ENCODE peak calls at places on chromosomes 6 and 20, in eight cellular contexts. J, A, H, T, E, Z, I and Q are unnamed samples.

GRCh38 chr20:58011106-58011946 is 217.1 kb downstream of the ANKRD60 start:
- DNase-seq in I (no peak), T (no peak), A (peak; percentile 11), E (no peak), H (peak; percentile 32), Z (no peak), J (no peak), Q (peak; percentile 41)

GRCh38 chr6:90411292-90411781 is 114.7 kb upstream of the BACH2 start:
- DNase-seq in H (no peak), Z (no peak), J (no peak), A (no peak), T (no peak), E (peak; percentile 59), I (no peak), Q (no peak)

GRCh38 chr6:73985891-73986290 is 289.9 kb downstream of the CD109 start:
- DNase-seq in I (peak; percentile 38), A (no peak), Z (no peak), T (no peak), E (no peak), J (no peak), H (no peak), Q (no peak)

GRCh38 chr20:64055893-64056638 is 6.6 kb upstream of the SOX18 start:
- DNase-seq in A (no peak), Z (peak; percentile 19), T (peak; percentile 57), J (no peak), I (no peak), H (no peak), E (no peak), Q (no peak)

GRCh38 chr6:8080338-8081151 is 16.4 kb upstream of the BLOC1S5 start:
- DNase-seq in H (no peak), J (no peak), E (no peak), A (no peak), T (no peak), I (peak; percentile 24), Z (peak; percentile 82), Q (no peak)

GRCh38 chr6:36793296-36793912 is 45.8 kb downstream of the CPNE5 start:
- DNase-seq in Z (no peak), A (no peak), H (no peak), J (no peak), I (no peak), T (no peak), E (no peak), Q (no peak)

GRCh38 chr6:150599199-150600002 is at the start of gene PLEKHG1:
- DNase-seq in T (peak; percentile 59), Z (no peak), H (peak; percentile 87), I (peak; percentile 75), A (peak; percentile 67), J (peak; percentile 81), E (peak; percentile 83), Q (peak; percentile 82)

GRCh38 chr6:119110601-119111548 is 32.4 kb upstream of the FAM184A start:
- DNase-seq in T (peak; percentile 49), H (peak; percentile 49), J (peak; percentile 62), Z (peak; percentile 56), E (no peak), I (peak; percentile 64), A (no peak), Q (no peak)

GRCh38 chr20:8527998-8528397 is 395.9 kb downstream of the PLCB1 start:
- DNase-seq in J (no peak), Z (peak; percentile 95), I (no peak), H (no peak), A (no peak), T (no peak), E (no peak), Q (no peak)

GRCh38 chr6:43451348-43451747 is 4.0 kb downstream of the DLK2 start:
- DNase-seq in A (no peak), H (no peak), I (no peak), Z (no peak), T (no peak), J (no peak), E (no peak), Q (no peak)

GRCh38 chr6:149499066-149499465 is 14.3 kb upstream of the ZC3H12D start:
- DNase-seq in A (no peak), J (no peak), E (no peak), H (no peak), Z (peak; percentile 98), T (no peak), I (peak; percentile 83), Q (no peak)

GRCh38 chr6:109358204-109358603 is 24.1 kb downstream of the CD164 start:
- DNase-seq in I (no peak), E (no peak), T (no peak), Z (no peak), A (no peak), J (no peak), H (no peak), Q (no peak)

GRCh38 chr6:106488494-106489369 is 128.2 kb downstream of the CRYBG1 start:
- DNase-seq in J (no peak), I (no peak), T (no peak), E (no peak), H (no peak), Z (no peak), A (no peak), Q (no peak)

GRCh38 chr20:25508083-25508770 is 77.1 kb downstream of the NINL start:
- DNase-seq in H (peak; percentile 93), J (no peak), Z (peak; percentile 85), I (no peak), E (no peak), A (no peak), T (no peak), Q (no peak)

GRCh38 chr6:108677894-108678293 is 117.2 kb downstream of the FOXO3 start:
- DNase-seq in I (no peak), T (no peak), J (no peak), A (no peak), Z (no peak), H (no peak), E (no peak), Q (no peak)

GRCh38 chr20:63736893-63737689 is 627 bp downstream of the LIME1 start:
- DNase-seq in A (no peak), H (peak; percentile 71), Z (no peak), E (no peak), I (no peak), J (no peak), T (peak; percentile 31), Q (peak; percentile 63)

GRCh38 chr6:111938710-111939109 is 65.5 kb upstream of the FYN start:
- DNase-seq in H (no peak), E (no peak), J (no peak), I (no peak), A (no peak), Z (peak; percentile 93), T (no peak), Q (no peak)

GRCh38 chr20:57292611-57293010 is 26.2 kb upstream of the BMP7 start:
- DNase-seq in T (no peak), J (no peak), A (no peak), I (no peak), Z (no peak), E (no peak), H (no peak), Q (no peak)

DNA sequence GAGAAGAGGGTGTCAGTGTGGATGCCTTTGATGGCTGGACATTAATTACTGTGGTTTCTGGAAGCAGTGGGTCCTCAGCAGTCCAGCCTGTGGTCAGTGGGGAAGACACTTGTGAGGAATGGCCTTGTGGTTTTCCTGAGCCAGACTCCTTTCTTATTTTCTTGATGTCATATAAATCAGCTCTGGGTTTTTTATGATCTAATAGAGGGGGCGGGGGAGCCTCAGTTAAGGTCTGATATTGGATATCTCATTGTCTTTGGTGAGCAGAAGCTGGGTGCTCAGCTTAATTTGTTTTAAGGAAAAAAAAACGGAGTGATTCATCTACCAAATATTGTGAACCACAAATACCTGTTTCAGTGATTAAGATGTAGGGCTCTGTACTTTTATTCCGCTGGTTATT is 62.1 kb downstream of the OTOR start:
- DNase-seq in T (no peak), A (no peak), H (no peak), Z (no peak), I (no peak), J (no peak), E (no peak), Q (no peak)
- H3K4me3 ChIP-seq in T (no peak overlapping the region), A (no peak overlapping the region), H (no peak overlapping the region), Z (no peak overlapping the region), I (no peak overlapping the region), J (no peak overlapping the region), E (no peak overlapping the region), Q (no peak overlapping the region)

GRCh38 chr20:46058656-46059281 is 29.8 kb downstream of the SLC12A5 start:
- DNase-seq in I (no peak), J (peak; percentile 48), A (no peak), H (no peak), E (no peak), Z (no peak), T (no peak), Q (no peak)

GRCh38 chr20:46056027-46056833 is 27.2 kb downstream of the SLC12A5 start:
- DNase-seq in T (no peak), H (no peak), E (no peak), Z (no peak), A (no peak), I (no peak), J (no peak), Q (no peak)

GRCh38 chr20:46056970-46057855 is 28.2 kb downstream of the SLC12A5 start:
- DNase-seq in Z (peak; percentile 42), E (no peak), H (no peak), I (peak; percentile 33), T (no peak), A (peak; percentile 30), J (peak; percentile 86), Q (no peak)

GRCh38 chr20:46060301-46060881 is 29.4 kb downstream of the NCOA5 start:
- DNase-seq in J (no peak), T (no peak), E (no peak), H (no peak), I (peak; percentile 83), Z (no peak), A (no peak), Q (no peak)

GRCh38 chr20:46057856-46058655 is 29.0 kb downstream of the SLC12A5 start:
- DNase-seq in Z (peak; percentile 47), A (peak; percentile 59), I (peak; percentile 79), J (peak; percentile 45), H (no peak), T (no peak), E (peak; percentile 35), Q (no peak)
- TF ChIP-seq CTCF in Z (peak; percentile 23), A (peak; percentile 7), I (peak; percentile 49), J (peak; percentile 61), H (no peak), T (no peak), E (no peak), Q (no peak)

GRCh38 chr6:16758163-16758975 is 2.9 kb downstream of the ATXN1 start:
- DNase-seq in E (no peak), H (no peak), I (peak; percentile 59), Z (no peak), T (no peak), A (no peak), J (peak; percentile 34), Q (no peak)
- H3K27ac ChIP-seq in E (peak overlapping the region; percentile 100), H (peak overlapping the region; percentile 98), I (peak overlapping the region; percentile 83), Z (no peak overlapping the region), T (peak overlapping the region; percentile 36), A (peak overlapping the region; percentile 99), J (peak overlapping the region; percentile 1), Q (peak overlapping the region; percentile 96)

DNA sequence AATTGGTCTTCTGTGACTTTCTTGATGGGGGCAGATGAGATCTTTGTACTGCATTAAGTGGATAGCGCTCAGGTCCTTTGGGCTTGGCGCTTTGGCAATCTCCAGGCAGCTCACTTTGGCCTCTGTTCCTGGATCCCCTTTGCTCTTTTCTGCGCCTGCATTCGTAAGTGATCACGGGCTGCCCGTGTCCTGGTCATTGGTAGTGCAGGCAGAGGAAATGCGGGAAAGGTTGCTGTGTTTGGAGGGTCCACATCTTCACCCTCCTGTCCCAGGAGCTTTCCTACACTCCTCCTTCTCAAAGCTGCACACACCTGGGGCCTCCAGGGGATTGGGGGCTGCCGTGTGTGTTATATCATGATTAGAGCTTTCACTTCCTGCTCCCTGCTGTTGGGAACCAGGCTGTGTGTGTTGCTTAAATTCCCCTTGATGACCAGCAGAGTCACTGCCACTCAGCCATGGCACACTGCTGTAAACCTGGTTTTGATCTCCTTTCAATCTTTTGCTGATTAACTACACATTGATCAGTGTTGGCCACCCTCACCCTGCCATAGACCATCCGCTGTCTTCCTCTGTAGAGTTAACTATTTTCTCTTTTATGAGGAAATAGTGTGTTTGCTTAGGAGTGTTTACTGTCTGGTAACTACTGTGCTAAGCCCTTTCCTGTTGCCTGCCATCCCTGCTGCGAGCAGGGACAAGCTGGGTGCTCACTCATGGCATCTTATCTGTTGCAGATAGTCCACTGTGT is 13.0 kb upstream of the SNHG17 start:
- DNase-seq in H (peak; percentile 57), I (no peak), E (no peak), A (no peak), Z (no peak), T (no peak), J (no peak), Q (no peak)
- H3K4me3 ChIP-seq in H (peak overlapping the region; percentile 95), I (peak overlapping the region; percentile 90), E (no peak overlapping the region), A (no peak overlapping the region), Z (no peak overlapping the region), T (peak overlapping the region; percentile 88), J (no peak overlapping the region), Q (no peak overlapping the region)